ENCODE peak calls at places on chromosome 17, in five cellular contexts. S is uterus, N is AG10803, U is PC-9, I is HFF-Myc. Q is an unnamed sample.

GRCh38 chr17:10126554-10127493 is 71.6 kb downstream of the GAS7 start:
- DNase-seq in S (peak), N (peak), U (no peak), I (no peak), Q (no peak)

GRCh38 chr17:63701477-63702222 is 1.7 kb upstream of the LIMD2 start:
- DNase-seq in S (no peak), N (no peak), U (no peak), I (no peak), Q (no peak)

GRCh38 chr17:79983456-79983855 is 52.2 kb downstream of the TBC1D16 start:
- DNase-seq in S (no peak), N (no peak), U (no peak), I (no peak), Q (no peak)

GRCh38 chr17:73197141-73197540 is 4.3 kb downstream of the COG1 start:
- DNase-seq in S (no peak), N (no peak), U (no peak), I (no peak), Q (no peak)

GRCh38 chr17:78174332-78174869 is 6.0 kb downstream of the SYNGR2 start:
- DNase-seq in S (peak), N (no peak), U (peak), I (no peak), Q (no peak)

GRCh38 chr17:64212122-64212521 is 50.9 kb downstream of the TEX2 start:
- DNase-seq in S (no peak), N (peak), U (no peak), I (no peak), Q (no peak)

GRCh38 chr17:5629133-5629532 is 44.8 kb upstream of the NLRP1 start:
- DNase-seq in S (no peak), N (no peak), U (no peak), I (no peak), Q (no peak)

GRCh38 chr17:4314179-4314578 is 50.4 kb upstream of the ANKFY1 start:
- DNase-seq in S (no peak), N (no peak), U (no peak), I (no peak), Q (no peak)

GRCh38 chr17:2171725-2172446 is 117.0 kb downstream of the HIC1 start:
- DNase-seq in S (peak), N (peak), U (no peak), I (no peak), Q (no peak)

GRCh38 chr17:8001976-8002645 is at the start of gene GUCY2D:
- DNase-seq in S (no peak), N (no peak), U (no peak), I (no peak), Q (no peak)

GRCh38 chr17:80917716-80918560 is 73.7 kb upstream of the CHMP6 start:
- DNase-seq in S (no peak), N (no peak), U (no peak), I (no peak), Q (no peak)

GRCh38 chr17:41516147-41516827 is 2.4 kb downstream of the KRT15 start:
- DNase-seq in S (no peak), N (no peak), U (no peak), I (no peak), Q (no peak)

GRCh38 chr17:43818966-43819365 is 14.0 kb downstream of the MPP3 start:
- DNase-seq in S (peak), N (no peak), U (no peak), I (no peak), Q (no peak)

GRCh38 chr17:792277-792676 is 10.1 kb downstream of the MRM3 start:
- DNase-seq in S (no peak), N (no peak), U (no peak), I (no peak), Q (no peak)

GRCh38 chr17:69232650-69233049 is 4.0 kb upstream of the ABCA10 start:
- DNase-seq in S (no peak), N (no peak), U (no peak), I (no peak), Q (no peak)

GRCh38 chr17:78780852-78781338 is 1.2 kb downstream of the CYTH1 start:
- DNase-seq in S (no peak), N (no peak), U (no peak), I (no peak), Q (no peak)

GRCh38 chr17:59190806-59191205 is 19.0 kb upstream of the SMG8 start:
- DNase-seq in S (no peak), N (no peak), U (no peak), I (no peak), Q (no peak)

GRCh38 chr17:80270836-80271235 is 10.2 kb downstream of the RNF213 start:
- DNase-seq in S (no peak), N (no peak), U (peak), I (no peak), Q (no peak)

GRCh38 chr17:37672545-37673078 is 29.4 kb upstream of the DDX52 start:
- DNase-seq in S (no peak), N (peak), U (no peak), I (no peak), Q (no peak)

GRCh38 chr17:79023886-79024771 is at the start of gene C1QTNF1:
- DNase-seq in S (no peak), N (no peak), U (peak), I (no peak), Q (no peak)

GRCh38 chr17:57839571-57839923 is 10.3 kb downstream of the MRPS23 start:
- DNase-seq in S (no peak), N (no peak), U (no peak), I (no peak), Q (no peak)

GRCh38 chr17:78665952-78666920 is 89.0 kb upstream of the DNAH17 start:
- DNase-seq in S (peak), N (peak), U (peak), I (no peak), Q (no peak)

GRCh38 chr17:68318103-68318991 is 27.1 kb downstream of the ARSG start:
- DNase-seq in S (no peak), N (peak), U (peak), I (no peak), Q (no peak)

GRCh38 chr17:5978496-5978895 is 91.7 kb upstream of the WSCD1 start:
- DNase-seq in S (no peak), N (no peak), U (no peak), I (no peak), Q (no peak)

GRCh38 chr17:81082177-81083073 is 47.5 kb downstream of the BAIAP2 start:
- DNase-seq in S (no peak), N (no peak), U (no peak), I (no peak), Q (no peak)

GRCh38 chr17:75515523-75516254 is at the start of gene CASKIN2:
- DNase-seq in S (peak), N (peak), U (peak), I (peak), Q (no peak)
- H3K4me3 ChIP-seq in S (peak), N (peak), U (peak), I (peak), Q (peak)

DNA sequence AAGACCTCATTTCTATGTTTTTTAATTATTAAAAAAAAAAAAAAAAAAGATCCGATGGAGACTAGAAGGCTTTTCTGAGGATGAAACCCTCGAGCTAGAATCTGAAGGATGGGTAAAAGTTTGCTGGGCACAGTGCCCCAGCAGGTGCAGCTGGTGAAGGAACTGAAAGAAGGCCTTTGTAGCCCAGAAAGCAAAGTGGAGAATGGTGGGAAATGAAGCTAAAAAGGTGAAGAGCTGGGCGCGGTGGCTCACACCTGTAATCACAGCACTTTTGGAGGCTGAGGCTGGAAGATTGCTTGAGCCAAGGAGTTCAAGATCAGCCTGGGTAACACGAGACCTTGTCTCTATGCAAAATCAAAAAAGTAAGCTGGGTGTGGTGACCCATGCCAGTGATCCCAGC is 50.3 kb upstream of the SEC14L1 start:
- DNase-seq in S (no peak), N (no peak), U (no peak), I (no peak), Q (no peak)
- H3K4me3 ChIP-seq in S (no peak), N (no peak), U (no peak), I (peak), Q (no peak)

DNA sequence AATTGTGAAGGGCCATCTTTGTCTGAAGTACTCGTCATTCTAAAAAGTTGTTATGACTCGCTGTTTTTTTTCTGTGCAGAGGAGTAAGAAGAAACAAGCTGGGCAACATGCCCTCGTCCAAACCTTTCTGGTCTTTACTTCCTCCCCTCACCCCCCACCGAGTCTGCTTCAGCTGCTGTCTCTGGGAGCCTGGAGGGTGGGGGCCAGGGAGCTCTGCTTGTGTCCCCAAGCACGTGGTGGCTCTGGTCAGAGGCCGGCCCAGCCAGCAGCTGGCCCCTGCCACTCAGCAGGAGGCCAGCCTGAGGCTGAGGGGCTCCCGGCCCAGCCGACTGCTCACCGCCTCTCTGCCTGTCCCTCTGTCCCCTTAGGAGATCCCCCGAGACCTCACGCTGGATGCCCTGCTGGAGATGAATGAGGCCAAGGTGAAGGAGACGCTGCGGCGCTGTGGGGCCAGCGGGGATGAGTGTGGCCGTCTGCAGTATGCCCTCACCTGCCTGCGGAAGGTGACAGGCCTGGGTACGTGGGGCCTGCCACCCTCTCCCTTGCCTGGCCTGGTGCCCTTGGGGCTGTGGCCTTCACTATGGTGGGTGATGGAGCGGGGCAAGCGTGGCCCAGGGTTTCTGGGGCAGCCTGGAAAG is 53.7 kb upstream of the LGALS9 start:
- DNase-seq in S (no peak), N (peak), U (no peak), I (no peak), Q (no peak)
- H3K4me3 ChIP-seq in S (no peak), N (no peak), U (no peak), I (no peak), Q (no peak)

GRCh38 chr17:51120739-51121619 is at the start of gene SPAG9:
- DNase-seq in S (peak), N (peak), U (peak), I (peak), Q (peak)

GRCh38 chr17:51121620-51122472 is 1.2 kb upstream of the SPAG9 start:
- DNase-seq in S (peak), N (peak), U (peak), I (peak), Q (peak)

GRCh38 chr17:51119415-51120356 is 982 bp downstream of the SPAG9 start:
- DNase-seq in S (peak), N (peak), U (peak), I (no peak), Q (no peak)

GRCh38 chr17:51120357-51120738 is 320 bp downstream of the SPAG9 start:
- DNase-seq in S (no peak), N (no peak), U (no peak), I (no peak), Q (no peak)

DNA sequence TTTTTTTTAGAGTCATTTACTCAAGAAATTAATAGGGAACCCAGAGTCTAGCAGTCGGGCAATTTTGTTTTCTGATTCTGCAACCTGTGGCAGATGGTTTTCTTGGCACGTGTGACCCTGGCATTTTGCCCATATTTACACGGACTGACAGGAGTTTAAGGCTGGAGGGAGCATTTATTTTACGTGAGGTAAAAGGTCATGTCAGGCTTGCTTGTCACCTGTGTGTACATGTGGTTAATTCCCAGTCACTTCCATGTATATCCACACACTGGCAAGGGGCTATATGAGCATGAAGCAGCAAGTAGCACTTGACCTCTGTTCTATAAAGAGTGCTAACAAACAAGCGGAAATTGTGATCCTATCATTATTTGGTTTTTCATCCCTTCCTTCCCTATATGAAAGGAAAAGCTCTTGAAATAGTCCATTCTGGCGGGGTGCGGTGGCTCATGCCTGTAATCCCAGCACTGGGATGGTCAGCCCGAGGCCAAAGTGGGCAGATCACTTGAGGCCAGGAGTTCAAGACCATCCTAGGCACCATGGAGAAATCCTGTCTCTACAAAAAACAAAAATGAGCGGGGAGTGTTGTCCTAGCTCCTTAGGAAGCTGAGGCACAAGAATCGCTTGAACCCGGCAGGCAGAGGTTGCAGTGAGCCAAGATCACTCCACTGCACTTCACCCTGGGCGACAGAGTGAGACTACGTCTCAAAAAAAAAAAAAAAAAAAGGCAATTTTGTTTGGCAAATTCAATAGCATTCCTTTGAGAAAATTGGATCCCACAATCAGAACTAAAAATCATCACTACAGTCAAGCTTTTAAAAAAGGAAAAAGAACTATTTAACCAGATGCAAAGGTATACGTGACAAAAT is 2.1 kb downstream of the SPAG9 start:
- DNase-seq in S (peak), N (no peak), U (no peak), I (no peak), Q (no peak)
- H3K4me3 ChIP-seq in S (no peak), N (peak), U (peak), I (peak), Q (peak)